ENCODE peak calls at places on chromosomes 4 and X, in four cellular contexts. O, S, X and E are unnamed samples. For H3K4me1, the result is how much of the 10 kb centered on the place peaks cover.

GRCh38 chrX:12867746-12868145 is 874 bp downstream of the TLR7 start:
- DNase-seq in X (no peak), S (no peak), O (no peak), E (no peak)

GRCh38 chrX:45714864-45715263 is 514.2 kb upstream of the DIPK2B start:
- DNase-seq in S (peak), X (no peak), O (no peak), E (no peak)

GRCh38 chrX:71493111-71493613 is 39.7 kb upstream of the OGT start:
- DNase-seq in S (no peak), O (peak), X (no peak), E (no peak)

GRCh38 chrX:136143714-136144113 is 3.6 kb upstream of the FHL1 start:
- DNase-seq in X (no peak), S (no peak), O (no peak), E (no peak)

GRCh38 chrX:40197071-40197470 is 99.3 kb upstream of the BCOR start:
- DNase-seq in X (no peak), O (no peak), S (no peak), E (no peak)

GRCh38 chrX:72308566-72309296 is 3.0 kb upstream of the CITED1 start:
- DNase-seq in O (peak), X (no peak), S (no peak), E (peak)

GRCh38 chr4:118326585-118326984 is 26.2 kb downstream of the PRSS12 start:
- DNase-seq in S (no peak), O (no peak), X (no peak), E (no peak)

GRCh38 chr4:74410741-74411140 is 34.2 kb upstream of the AREG start:
- DNase-seq in O (no peak), X (no peak), S (no peak), E (no peak)

GRCh38 chrX:70134116-70134477 is 850 bp downstream of the IGBP1 start:
- DNase-seq in S (no peak), O (peak), X (no peak), E (no peak)

GRCh38 chr4:56990109-56990508 is 11.4 kb downstream of the POLR2B start:
- DNase-seq in S (no peak), X (no peak), O (no peak), E (no peak)

GRCh38 chr4:138858419-138858818 is 157.2 kb upstream of the NOCT start:
- DNase-seq in O (no peak), X (no peak), S (no peak), E (no peak)

GRCh38 chrX:2955838-2956237 is 26.7 kb upstream of the ARSD start:
- DNase-seq in S (no peak), X (no peak), O (no peak), E (no peak)
- TF ChIP-seq SUZ12 in S (no peak), X (no peak), O (no peak), E (no peak)

DNA sequence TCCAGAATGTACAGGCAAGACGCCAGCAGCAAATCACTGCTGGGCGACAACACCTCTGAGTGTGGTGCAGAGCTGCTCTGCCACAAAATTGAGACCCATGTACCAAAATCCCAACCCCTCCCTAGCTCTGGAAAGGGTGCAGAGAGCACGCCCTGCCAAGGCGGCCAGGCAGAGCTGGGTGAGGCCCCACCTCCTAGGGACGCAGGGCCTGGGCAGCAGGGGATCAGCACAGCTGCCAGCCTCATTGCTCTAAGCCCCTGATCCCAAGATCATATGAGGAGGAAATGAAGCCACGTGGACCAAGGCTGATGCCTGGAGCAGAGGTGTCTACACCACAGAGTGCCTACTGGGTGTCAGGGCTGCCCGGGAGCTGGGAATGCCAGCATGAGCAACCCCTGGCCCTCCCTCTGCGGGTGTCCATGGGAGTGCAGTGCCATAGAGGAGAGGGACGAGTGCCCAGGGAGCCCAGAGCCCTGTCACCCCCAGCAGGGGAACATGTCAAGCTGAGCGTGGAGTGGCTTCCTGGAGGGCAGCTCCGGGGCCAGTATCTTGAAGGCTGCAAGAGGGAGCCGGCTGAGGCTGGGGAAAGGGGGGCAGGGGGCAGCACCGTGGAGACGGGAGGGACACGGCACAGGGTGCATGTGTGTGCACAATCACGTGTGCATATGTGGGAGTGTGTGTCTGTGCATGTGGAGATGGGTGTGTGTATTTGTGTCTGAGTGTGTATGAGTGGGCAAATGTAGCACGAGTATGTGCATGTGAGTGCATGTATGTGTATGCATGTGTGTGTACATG is 63.9 kb upstream of the PSAPL1 start:
- DNase-seq in O (no peak), S (no peak), X (no peak), E (no peak)
- H3K4me1 ChIP-seq in O (under half), S (under half), X (under half), E (under half)

DNA sequence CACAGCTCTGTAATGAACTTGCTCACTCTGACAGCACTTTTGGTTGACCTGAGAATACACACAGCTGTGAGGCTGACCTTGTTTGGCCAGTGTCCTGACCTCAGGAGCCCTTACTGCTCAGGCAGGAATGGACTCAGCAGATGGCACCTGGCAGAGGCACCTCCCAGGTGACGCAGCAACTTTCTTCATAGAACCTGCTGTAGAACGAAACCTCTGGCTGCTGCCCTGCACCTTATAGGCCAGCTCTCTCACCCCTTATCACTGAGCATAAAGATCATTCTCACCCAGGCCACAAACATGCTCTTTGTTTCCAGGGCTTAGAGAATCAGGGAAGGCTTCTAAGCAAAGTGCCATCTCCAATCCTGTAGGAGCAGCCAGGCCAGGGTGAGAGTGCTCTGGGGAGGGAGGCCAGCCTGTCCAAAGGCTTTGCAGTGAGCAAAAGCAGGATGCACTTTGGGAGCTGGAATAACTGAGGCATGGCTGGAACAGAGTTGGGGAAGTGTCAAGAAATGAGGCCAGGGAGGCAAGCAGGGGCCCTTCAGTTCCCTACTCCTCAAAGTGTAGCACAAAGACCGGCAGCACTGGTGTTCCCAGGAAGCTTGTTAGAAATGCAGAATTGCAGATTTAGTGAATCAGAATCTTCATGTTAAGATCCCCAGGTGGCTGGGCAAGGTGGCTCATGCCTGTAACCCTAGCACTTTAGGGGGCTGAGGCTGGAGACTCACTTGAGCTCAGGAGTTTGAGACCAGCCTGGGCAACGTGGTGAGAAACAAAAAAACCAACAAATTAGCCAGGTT is 13.3 kb upstream of the CENPU start:
- DNase-seq in O (peak), X (no peak), S (no peak), E (no peak)
- H3K9ac ChIP-seq in O (no peak), X (no peak), S (no peak), E (no peak)

GRCh38 chrX:48715066-48715465 is 18.5 kb downstream of the SUV39H1 start:
- DNase-seq in X (no peak), S (no peak), O (no peak), E (no peak)
- TF ChIP-seq SUZ12 in X (no peak), S (no peak), O (no peak), E (no peak)

GRCh38 chr4:7894098-7894676 is 45.5 kb downstream of the AFAP1 start:
- DNase-seq in O (peak), S (no peak), X (no peak), E (no peak)

GRCh38 chr4:7894677-7895181 is 44.9 kb downstream of the AFAP1 start:
- DNase-seq in O (no peak), X (no peak), S (no peak), E (no peak)

GRCh38 chr4:7890635-7891393 is 48.8 kb downstream of the AFAP1 start:
- DNase-seq in O (peak), X (no peak), S (no peak), E (no peak)

GRCh38 chr4:7892212-7893019 is 47.2 kb downstream of the AFAP1 start:
- DNase-seq in S (no peak), O (no peak), X (no peak), E (no peak)

GRCh38 chr4:7893539-7893938 is 46.1 kb downstream of the AFAP1 start:
- DNase-seq in X (no peak), O (no peak), S (no peak), E (no peak)
- H3K4me1 ChIP-seq in X (under half), O (under half), S (under half), E (under half)

GRCh38 chrX:47228550-47229270 is 4.1 kb upstream of the USP11 start:
- DNase-seq in O (no peak), S (no peak), X (no peak), E (no peak)

GRCh38 chrX:47227334-47227583 is 5.5 kb upstream of the USP11 start:
- DNase-seq in O (no peak), S (no peak), X (no peak), E (no peak)

GRCh38 chrX:47231167-47231566 is 1.6 kb upstream of the USP11 start:
- DNase-seq in O (no peak), X (no peak), S (no peak), E (no peak)

GRCh38 chrX:47230136-47230868 is 2.5 kb upstream of the USP11 start:
- DNase-seq in S (no peak), X (no peak), O (no peak), E (no peak)

DNA sequence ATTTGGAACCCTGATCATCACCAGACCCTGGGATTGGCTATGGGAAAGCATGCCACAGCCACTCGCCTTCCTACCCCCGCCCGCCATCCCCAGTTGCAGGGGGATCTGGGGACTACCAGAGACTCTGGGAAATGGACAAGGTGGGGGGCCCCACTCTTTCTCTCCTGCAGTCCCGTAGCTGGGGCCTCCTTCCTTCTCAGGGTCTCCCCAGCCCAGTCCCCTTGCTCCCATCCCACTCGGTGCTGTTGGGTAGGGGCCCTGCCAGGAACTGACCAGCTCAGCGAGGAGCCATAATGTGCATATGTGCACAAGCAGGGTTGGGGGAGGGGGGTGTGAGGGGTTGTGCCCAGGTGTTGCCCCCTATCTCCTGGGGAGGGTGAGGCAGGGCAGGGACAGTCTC is 3.4 kb upstream of the USP11 start:
- DNase-seq in O (no peak), S (no peak), X (no peak), E (no peak)
- H3K9ac ChIP-seq in O (no peak), S (no peak), X (no peak), E (no peak)

DNA sequence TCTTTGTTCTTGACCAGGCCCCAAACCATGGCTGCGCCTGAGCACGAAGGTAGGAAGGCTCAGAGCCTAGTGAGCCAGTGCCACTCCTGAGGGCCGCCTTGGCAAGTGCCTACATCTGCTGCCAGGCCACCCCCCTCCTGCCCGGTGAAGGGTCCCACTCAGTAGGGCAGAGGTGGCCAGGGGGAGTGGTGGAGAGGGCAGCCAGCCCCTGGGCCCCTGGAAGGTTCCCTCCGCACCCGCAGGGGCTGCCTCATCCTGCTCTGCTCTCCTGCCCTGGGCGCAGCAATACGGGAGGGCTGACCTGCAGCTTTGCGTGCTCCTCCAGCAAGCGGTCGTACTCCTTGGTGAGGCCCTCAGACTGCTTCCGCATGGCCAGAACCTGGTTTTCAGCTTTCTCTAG is 14.0 kb downstream of the SLC6A8 start:
- DNase-seq in X (no peak), O (no peak), S (no peak), E (no peak)
- TF ChIP-seq SUZ12 in X (no peak), O (no peak), S (no peak), E (no peak)

DNA sequence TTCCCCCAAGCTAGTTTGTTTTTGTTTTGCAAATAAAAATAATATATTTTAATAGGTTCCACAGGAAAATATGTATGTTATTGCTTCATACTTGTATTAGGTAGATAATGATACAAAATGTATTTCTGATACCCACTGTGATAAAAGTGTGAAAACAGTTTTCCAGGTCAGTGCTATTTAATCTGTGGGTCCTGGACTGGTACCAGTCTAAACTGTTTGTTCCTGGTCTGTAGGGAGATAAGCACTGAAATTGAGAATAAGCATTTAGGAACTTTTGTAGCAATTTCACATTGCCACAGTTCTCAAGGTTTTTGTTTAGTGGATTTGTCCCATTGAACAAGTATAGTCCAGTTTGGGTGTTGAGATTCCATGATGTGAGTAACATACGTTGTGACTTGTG is 110.5 kb downstream of the PDLIM5 start:
- DNase-seq in S (no peak), O (no peak), X (no peak), E (no peak)
- H3K4me1 ChIP-seq in S (under half), O (half or more), X (under half), E (under half)

DNA sequence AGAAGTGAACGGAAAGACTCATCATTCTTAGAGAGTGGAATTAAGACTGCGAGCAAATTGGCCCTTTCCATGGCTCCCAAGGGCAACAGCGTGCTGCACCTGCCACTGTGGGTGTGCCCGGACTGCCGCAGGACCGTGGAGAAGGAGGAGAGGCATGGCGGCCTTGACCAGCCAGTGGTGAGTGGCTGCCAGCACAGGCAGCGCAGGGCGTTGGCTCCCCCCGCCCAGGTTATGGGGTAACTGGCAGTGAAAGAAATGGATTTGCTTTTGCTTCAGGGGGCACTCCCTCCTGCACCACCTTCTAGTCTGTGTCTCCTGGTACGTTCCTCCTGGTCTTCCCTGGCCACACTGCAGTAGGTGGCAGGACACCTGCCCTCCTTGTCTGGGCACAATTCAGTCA is 59.7 kb downstream of the FAM193A start:
- DNase-seq in S (no peak), O (no peak), X (no peak), E (no peak)
- H3K9ac ChIP-seq in S (no peak), O (no peak), X (no peak), E (no peak)